ENCODE peak calls at places on chromosome 5, in six cellular contexts. H is transverse colon; B is lung; U is CD8-positive, alpha-beta T cell; N is fibroblast of mammary gland; X is mucosa of descending colon. D is an unnamed sample.

GRCh38 chr5:89211836-89212235 is 328.9 kb upstream of the MEF2C start:
- DNase-seq in H (no peak), U (no peak), N (peak; percentile 90), X (no peak), B (no peak), D (peak; percentile 78)

GRCh38 chr5:79795764-79796398 is 106.2 kb downstream of the CMYA5 start:
- DNase-seq in H (no peak), X (no peak), B (no peak), U (no peak), N (peak; percentile 56), D (peak; percentile 27)

GRCh38 chr5:77920350-77921046 is 144.4 kb upstream of the TBCA start:
- DNase-seq in U (no peak), X (no peak), N (no peak), B (no peak), H (no peak), D (no peak)

GRCh38 chr5:81250004-81250403 is 16.9 kb downstream of the CKMT2 start:
- DNase-seq in X (no peak), N (no peak), H (no peak), U (no peak), B (no peak), D (no peak)

GRCh38 chr5:76299592-76299991 is 103.5 kb upstream of the IQGAP2 start:
- DNase-seq in H (no peak), N (no peak), X (no peak), B (no peak), U (no peak), D (no peak)

GRCh38 chr5:136191304-136192014 is 1.5 kb downstream of the SMIM32 start:
- DNase-seq in U (no peak), B (no peak), N (peak; percentile 34), H (peak; percentile 54), X (peak; percentile 68), D (peak; percentile 71)

GRCh38 chr5:3828761-3829160 is 233.1 kb downstream of the IRX1 start:
- DNase-seq in B (no peak), X (no peak), U (no peak), N (no peak), H (no peak), D (no peak)

GRCh38 chr5:80318212-80318611 is 1.6 kb upstream of the SPZ1 start:
- DNase-seq in B (no peak), H (no peak), N (peak; percentile 78), X (no peak), U (no peak), D (no peak)

GRCh38 chr5:7473115-7473514 is 77.2 kb downstream of the ADCY2 start:
- DNase-seq in N (no peak), B (no peak), X (no peak), H (no peak), U (no peak), D (no peak)

GRCh38 chr5:82165740-82166530 is 112.2 kb downstream of the RPS23 start:
- DNase-seq in H (peak; percentile 61), N (peak; percentile 98), U (peak; percentile 17), B (peak; percentile 75), X (no peak), D (peak; percentile 99)

GRCh38 chr5:168659286-168659847 is 80.2 kb upstream of the PANK3 start:
- DNase-seq in B (no peak), N (no peak), H (peak; percentile 59), U (no peak), X (no peak), D (no peak)

GRCh38 chr5:155147222-155147621 is 133.7 kb downstream of the KIF4B start:
- DNase-seq in H (no peak), X (no peak), U (no peak), N (peak; percentile 16), B (no peak), D (peak; percentile 18)

GRCh38 chr5:21424907-21425306 is 1428.2 kb downstream of the CDH12 start:
- DNase-seq in H (no peak), N (no peak), X (no peak), U (no peak), B (no peak), D (no peak)

GRCh38 chr5:169649486-169649885 is 12.4 kb downstream of the DOCK2 start:
- DNase-seq in H (no peak), X (no peak), U (no peak), N (no peak), B (no peak), D (no peak)

GRCh38 chr5:92518318-92518913 is 1062.6 kb downstream of the NR2F1-AS1 start:
- DNase-seq in H (no peak), U (no peak), X (no peak), B (no peak), N (peak; percentile 76), D (peak; percentile 79)

GRCh38 chr5:150036513-150036912 is 36.0 kb downstream of the HMGXB3 start:
- DNase-seq in H (no peak), B (no peak), X (no peak), U (no peak), N (peak; percentile 100), D (peak; percentile 95)

GRCh38 chr5:81626524-81626923 is 124.4 kb downstream of the SSBP2 start:
- DNase-seq in N (peak; percentile 78), U (no peak), H (no peak), X (no peak), B (no peak), D (peak; percentile 78)

GRCh38 chr5:80059354-80059980 is 24.3 kb downstream of the THBS4 start:
- DNase-seq in X (no peak), H (no peak), B (no peak), U (no peak), N (no peak), D (no peak)

GRCh38 chr5:90410178-90410762 is 714 bp upstream of the CETN3 start:
- DNase-seq in H (no peak), N (no peak), U (no peak), B (no peak), X (no peak), D (no peak)

GRCh38 chr5:111775224-111775623 is 18.2 kb upstream of the NREP start:
- DNase-seq in H (no peak), U (no peak), B (no peak), X (no peak), N (peak; percentile 44), D (no peak)

GRCh38 chr5:139745800-139746690 is 49.6 kb upstream of the PSD2 start:
- DNase-seq in X (peak; percentile 55), U (peak; percentile 55), N (peak; percentile 77), B (peak; percentile 49), H (peak; percentile 66), D (peak; percentile 71)

GRCh38 chr5:59218424-59219045 is 635.7 kb downstream of the RAB3C start:
- DNase-seq in U (no peak), X (no peak), N (peak; percentile 14), B (no peak), H (no peak), D (peak; percentile 21)

GRCh38 chr5:124596595-124597388 is 149.6 kb downstream of the ZNF608 start:
- DNase-seq in X (no peak), U (no peak), H (no peak), N (peak; percentile 93), B (no peak), D (peak; percentile 88)

GRCh38 chr5:144473650-144474049 is 303.0 kb downstream of the KCTD16 start:
- DNase-seq in X (no peak), H (no peak), U (no peak), N (no peak), B (no peak), D (no peak)

GRCh38 chr5:144469106-144469505 is 298.4 kb downstream of the KCTD16 start:
- DNase-seq in X (no peak), B (no peak), N (no peak), U (no peak), H (no peak), D (no peak)

GRCh38 chr5:144468542-144468941 is 297.9 kb downstream of the KCTD16 start:
- DNase-seq in B (no peak), N (no peak), X (no peak), U (no peak), H (no peak), D (no peak)

GRCh38 chr5:144465441-144465840 is 294.8 kb downstream of the KCTD16 start:
- DNase-seq in X (no peak), N (no peak), H (no peak), U (no peak), B (no peak), D (no peak)

GRCh38 chr5:144467795-144468194 is 297.1 kb downstream of the KCTD16 start:
- DNase-seq in B (no peak), U (no peak), N (peak; percentile 21), H (peak; percentile 9), X (peak; percentile 13), D (peak; percentile 46)
- TF ChIP-seq CTCF in B (no peak), U (no peak), N (peak; percentile 49), H (no peak), X (no peak), D (peak; percentile 72)

DNA sequence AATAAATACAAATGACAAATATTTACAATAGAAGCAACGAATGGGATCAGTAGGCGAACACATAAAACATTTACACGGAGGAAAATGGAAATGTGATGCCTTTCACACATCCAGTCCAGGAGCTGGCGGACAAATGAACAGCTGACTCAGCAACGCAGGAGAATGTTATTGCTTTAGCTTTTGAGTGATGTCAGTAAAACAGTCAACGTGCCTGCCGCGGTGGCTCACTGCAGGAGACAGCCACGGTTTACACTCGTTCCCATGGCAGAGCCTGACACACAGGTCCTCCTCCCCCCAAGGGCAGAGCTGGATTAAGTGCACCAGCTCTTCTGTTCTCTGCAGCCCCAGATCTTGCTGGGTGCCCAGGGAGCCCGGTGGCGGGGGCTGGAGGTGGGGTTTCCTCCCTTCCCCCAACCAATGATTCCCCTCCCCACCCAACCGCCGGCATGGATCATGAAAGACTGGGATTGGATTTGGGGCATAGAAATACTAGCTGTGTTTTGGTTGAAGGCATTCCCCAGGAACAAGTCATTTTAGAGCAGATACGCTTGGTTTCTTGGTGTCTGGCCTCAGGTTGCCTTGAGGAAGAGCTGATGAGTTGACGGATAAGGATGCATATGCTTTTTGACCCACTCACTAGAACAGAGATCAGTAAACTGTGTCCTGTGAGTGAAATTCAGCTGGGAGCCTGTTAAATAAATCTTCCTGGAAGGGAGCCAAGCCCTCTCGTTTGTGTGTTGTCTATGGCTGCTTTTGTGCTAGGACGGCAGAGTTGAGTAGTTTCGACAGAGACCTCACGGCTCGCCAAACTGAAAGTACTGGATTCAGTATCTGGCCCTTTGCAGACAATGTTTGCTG is 12.5 kb downstream of the STC2 start:
- DNase-seq in N (peak; percentile 79), H (no peak), B (no peak), X (no peak), U (no peak), D (peak; percentile 93)
- H3K4me3 ChIP-seq in N (no peak overlapping the region), H (no peak overlapping the region), B (no peak overlapping the region), X (no peak overlapping the region), U (no peak overlapping the region), D (no peak overlapping the region)

DNA sequence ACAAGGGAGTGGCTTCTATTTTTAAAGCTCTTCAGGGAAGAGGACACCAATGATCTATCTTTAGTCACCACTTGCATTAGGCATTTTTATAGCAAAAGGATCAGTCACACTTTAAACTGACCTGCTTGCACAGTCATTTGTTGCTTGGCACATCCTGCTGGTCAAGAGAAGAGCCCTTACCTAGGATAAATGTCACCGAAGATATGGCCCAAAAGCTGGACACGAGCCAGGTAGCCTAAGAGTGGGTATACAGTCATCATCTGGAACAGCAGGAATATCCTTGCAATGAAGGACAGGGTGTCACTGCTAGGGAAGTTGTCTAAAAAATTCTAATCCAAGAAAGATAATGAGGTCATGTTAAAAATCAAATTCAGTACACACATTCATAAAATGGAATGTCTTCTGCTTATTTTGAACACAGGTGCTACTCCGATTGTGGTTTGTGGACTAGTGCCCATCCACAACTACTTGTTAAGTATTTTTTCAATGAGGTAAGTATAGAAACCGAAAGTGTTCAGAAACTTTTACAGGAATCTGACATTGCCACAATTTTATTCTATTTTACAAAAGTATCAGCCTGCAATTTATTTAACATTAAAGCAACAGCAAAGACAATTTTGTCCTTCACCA is 78.4 kb downstream of the SLC38A9 start:
- DNase-seq in H (peak; percentile 54), B (peak; percentile 45), U (no peak), N (peak; percentile 58), X (no peak), D (peak; percentile 37)
- TF ChIP-seq CTCF in H (no peak), B (no peak), U (no peak), N (no peak), X (no peak), D (no peak)

GRCh38 chr5:606526-607399 is 5.4 kb upstream of the CEP72 start:
- DNase-seq in N (no peak), U (no peak), H (no peak), B (no peak), X (no peak), D (no peak)
- H3K4me3 ChIP-seq in N (no peak overlapping the region), U (no peak overlapping the region), H (no peak overlapping the region), B (no peak overlapping the region), X (no peak overlapping the region), D (no peak overlapping the region)